ENCODE peak calls at places on chromosome 16, in four cellular contexts. J is stomach, F is tibial artery, W is HCT116. T is an unnamed sample. For H3K4me1, the result is how much of the 10 kb centered on the place peaks cover.

GRCh38 chr16:22674832-22675191 is 139.2 kb upstream of the HS3ST2 start:
- DNase-seq in J (no peak), F (no peak), W (no peak), T (no peak)

GRCh38 chr16:87602821-87603683 is 744 bp downstream of the JPH3 start:
- DNase-seq in J (no peak), F (no peak), W (no peak), T (no peak)

GRCh38 chr16:2035431-2036199 is 8.9 kb downstream of the NHERF2 start:
- DNase-seq in J (peak), F (peak), W (no peak), T (peak)

GRCh38 chr16:69796285-69797118 is 34.4 kb downstream of the WWP2 start:
- DNase-seq in J (no peak), F (no peak), W (peak), T (no peak)

GRCh38 chr16:28118636-28119035 is 55.1 kb upstream of the GSG1L start:
- DNase-seq in J (no peak), F (no peak), W (no peak), T (no peak)

GRCh38 chr16:74462361-74462760 is 41.1 kb upstream of the CLEC18B start:
- DNase-seq in J (no peak), F (no peak), W (no peak), T (no peak)

GRCh38 chr16:86199182-86199581 is 300.2 kb downstream of the IRF8 start:
- DNase-seq in J (no peak), F (no peak), W (no peak), T (no peak)

GRCh38 chr16:25925466-25925865 is 233.7 kb downstream of the HS3ST4 start:
- DNase-seq in J (no peak), F (no peak), W (no peak), T (no peak)

GRCh38 chr16:74862743-74863244 is 88.2 kb upstream of the FA2H start:
- DNase-seq in J (no peak), F (no peak), W (peak), T (no peak)

GRCh38 chr16:72355561-72355960 is 183.6 kb upstream of the PMFBP1 start:
- DNase-seq in J (no peak), F (no peak), W (no peak), T (no peak)

GRCh38 chr16:28183930-28184329 is 27.8 kb downstream of the XPO6 start:
- DNase-seq in J (no peak), F (no peak), W (no peak), T (no peak)

GRCh38 chr16:11234884-11235702 is 20.9 kb downstream of the SOCS1 start:
- DNase-seq in J (no peak), F (no peak), W (no peak), T (no peak)

GRCh38 chr16:74071996-74072559 is 224.5 kb upstream of the PSMD7 start:
- DNase-seq in J (no peak), F (no peak), W (no peak), T (no peak)

GRCh38 chr16:67230809-67231660 is 4.1 kb downstream of the TMEM208 start:
- DNase-seq in J (peak), F (no peak), W (no peak), T (no peak)

GRCh38 chr16:59296002-59296401 is 561.9 kb upstream of the GOT2 start:
- DNase-seq in J (no peak), F (no peak), W (no peak), T (no peak)

GRCh38 chr16:50065241-50065623 is 538 bp upstream of the HEATR3 start:
- DNase-seq in J (no peak), F (no peak), W (no peak), T (no peak)
- H3K27ac ChIP-seq in J (peak), F (peak), W (no peak), T (no peak)

DNA sequence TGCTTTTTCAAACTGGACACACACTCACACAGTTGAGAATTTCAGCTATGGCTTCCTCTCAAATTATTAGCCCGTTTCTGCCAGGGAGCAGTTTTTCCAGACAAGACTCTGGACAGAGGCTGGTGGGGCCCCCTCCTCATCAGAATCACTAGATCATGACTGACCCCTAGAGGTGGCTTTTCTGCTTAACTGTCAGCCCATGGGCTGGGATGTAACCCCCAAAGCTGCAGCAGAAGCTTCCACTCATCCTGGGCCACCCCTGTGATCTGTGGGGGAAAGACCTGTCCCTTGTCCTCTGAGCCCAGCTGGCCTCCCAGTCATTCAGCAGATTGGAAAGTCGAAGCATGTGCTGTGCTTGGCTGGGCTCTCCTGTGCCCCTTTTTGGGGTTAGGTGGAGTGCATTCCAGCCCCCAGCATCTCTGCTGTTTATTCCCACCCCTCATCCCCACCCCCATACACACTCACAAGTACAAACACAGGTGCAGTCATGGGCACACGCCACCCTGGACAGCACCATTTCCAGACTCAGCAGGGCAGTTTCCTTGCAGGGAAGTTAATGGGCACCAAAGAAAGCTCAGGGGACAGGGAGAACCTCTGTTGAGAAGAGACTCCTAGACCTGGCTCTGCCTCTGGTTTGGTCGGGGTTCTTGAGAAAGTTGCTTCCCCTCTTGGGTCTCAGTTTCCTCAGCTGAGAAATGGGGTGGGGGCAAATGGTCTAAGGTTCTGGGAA is 77.6 kb upstream of the RBL2 start:
- DNase-seq in J (no peak), F (no peak), W (no peak), T (no peak)
- H3K4me1 ChIP-seq in J (under half), F (under half), W (under half), T (under half)

GRCh38 chr16:53071748-53072301 is 17.0 kb downstream of the CHD9 start:
- DNase-seq in J (no peak), F (peak), W (no peak), T (peak)
- H3K27ac ChIP-seq in J (no peak), F (no peak), W (no peak), T (peak)

GRCh38 chr16:15644306-15644961 is 1.5 kb upstream of the MARF1 start:
- DNase-seq in J (no peak), F (no peak), W (peak), T (no peak)
- H3K4me1 ChIP-seq in J (under half), F (under half), W (half or more), T (under half)

GRCh38 chr16:50708373-50709060 is 15.1 kb downstream of the NOD2 start:
- DNase-seq in J (no peak), F (no peak), W (no peak), T (no peak)
- H3K27ac ChIP-seq in J (no peak), F (no peak), W (no peak), T (no peak)

GRCh38 chr16:77723108-77723514 is 797 bp downstream of the NUDT7 start:
- DNase-seq in J (no peak), F (peak), W (no peak), T (no peak)

GRCh38 chr16:77721752-77722314 is 481 bp upstream of the NUDT7 start:
- DNase-seq in J (no peak), F (no peak), W (no peak), T (no peak)

GRCh38 chr16:77724174-77724573 is 1.9 kb downstream of the NUDT7 start:
- DNase-seq in J (no peak), F (no peak), W (no peak), T (no peak)

GRCh38 chr16:77722315-77723107 is at the start of gene NUDT7:
- DNase-seq in J (peak), F (peak), W (peak), T (peak)
- H3K4me1 ChIP-seq in J (under half), F (under half), W (under half), T (under half)

GRCh38 chr16:84886536-84887090 is 66.8 kb downstream of the CRISPLD2 start:
- DNase-seq in J (no peak), F (no peak), W (no peak), T (no peak)

GRCh38 chr16:84881702-84882521 is 62.1 kb downstream of the CRISPLD2 start:
- DNase-seq in J (no peak), F (peak), W (no peak), T (no peak)

GRCh38 chr16:84885024-84885910 is 65.5 kb downstream of the CRISPLD2 start:
- DNase-seq in J (no peak), F (no peak), W (no peak), T (no peak)

GRCh38 chr16:84883301-84883700 is 63.5 kb downstream of the CRISPLD2 start:
- DNase-seq in J (no peak), F (no peak), W (no peak), T (no peak)

DNA sequence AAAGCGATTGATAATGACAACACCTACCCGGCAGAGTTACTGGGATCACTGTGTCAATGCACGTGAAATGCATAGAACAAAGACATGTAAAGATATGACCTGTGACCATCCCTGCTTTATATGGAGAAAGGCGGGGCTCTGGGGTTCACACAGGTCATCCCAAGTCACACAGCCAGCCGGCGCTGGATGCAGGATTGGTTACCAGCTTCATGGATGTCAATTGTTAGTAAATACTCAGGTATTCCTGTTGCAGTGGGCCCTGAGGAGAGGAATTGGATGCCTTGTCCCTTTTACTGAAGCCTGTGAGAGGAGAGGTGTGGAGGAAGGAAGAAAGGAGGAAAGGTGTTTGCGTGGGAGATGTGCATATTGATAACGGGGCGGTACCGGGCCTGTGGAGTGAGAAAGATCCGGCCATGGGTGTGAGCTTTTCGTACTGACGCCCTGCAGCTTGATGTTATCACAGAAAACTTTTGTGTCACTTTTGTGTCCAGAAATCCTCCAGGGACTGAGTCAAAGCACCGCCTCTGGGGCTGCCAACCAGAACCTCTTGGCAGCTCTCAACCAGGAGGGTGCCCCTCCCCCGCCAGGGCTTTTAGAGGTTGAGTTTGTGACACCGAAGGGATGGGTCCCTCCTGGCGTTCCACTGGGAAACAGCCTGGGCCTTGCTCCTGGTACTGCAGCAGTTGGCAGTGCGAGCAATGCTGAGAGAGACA is 64.7 kb downstream of the CRISPLD2 start:
- DNase-seq in J (peak), F (no peak), W (no peak), T (no peak)
- H3K27ac ChIP-seq in J (peak), F (no peak), W (no peak), T (no peak)

DNA sequence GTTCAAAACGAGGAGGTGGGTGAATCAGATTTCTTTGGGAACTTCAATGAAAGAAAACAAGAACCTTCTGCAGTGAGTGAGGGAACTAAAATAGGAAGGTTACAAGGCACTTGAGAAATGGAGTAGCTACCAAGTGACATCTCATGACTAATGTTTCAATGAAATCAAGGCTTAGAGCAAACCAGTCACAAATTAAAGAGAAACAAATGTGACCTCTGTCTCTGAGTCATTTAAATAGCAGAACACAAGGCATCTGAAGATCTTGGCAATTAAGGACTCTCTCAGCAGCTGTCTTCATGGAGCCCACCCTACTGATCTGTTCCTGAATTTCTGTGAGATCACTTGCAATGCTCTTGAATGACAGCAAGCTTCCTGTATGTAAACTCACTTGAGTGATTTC is 109.5 kb downstream of the CDH11 start:
- DNase-seq in J (no peak), F (no peak), W (no peak), T (no peak)
- H3K4me1 ChIP-seq in J (under half), F (under half), W (under half), T (under half)

DNA sequence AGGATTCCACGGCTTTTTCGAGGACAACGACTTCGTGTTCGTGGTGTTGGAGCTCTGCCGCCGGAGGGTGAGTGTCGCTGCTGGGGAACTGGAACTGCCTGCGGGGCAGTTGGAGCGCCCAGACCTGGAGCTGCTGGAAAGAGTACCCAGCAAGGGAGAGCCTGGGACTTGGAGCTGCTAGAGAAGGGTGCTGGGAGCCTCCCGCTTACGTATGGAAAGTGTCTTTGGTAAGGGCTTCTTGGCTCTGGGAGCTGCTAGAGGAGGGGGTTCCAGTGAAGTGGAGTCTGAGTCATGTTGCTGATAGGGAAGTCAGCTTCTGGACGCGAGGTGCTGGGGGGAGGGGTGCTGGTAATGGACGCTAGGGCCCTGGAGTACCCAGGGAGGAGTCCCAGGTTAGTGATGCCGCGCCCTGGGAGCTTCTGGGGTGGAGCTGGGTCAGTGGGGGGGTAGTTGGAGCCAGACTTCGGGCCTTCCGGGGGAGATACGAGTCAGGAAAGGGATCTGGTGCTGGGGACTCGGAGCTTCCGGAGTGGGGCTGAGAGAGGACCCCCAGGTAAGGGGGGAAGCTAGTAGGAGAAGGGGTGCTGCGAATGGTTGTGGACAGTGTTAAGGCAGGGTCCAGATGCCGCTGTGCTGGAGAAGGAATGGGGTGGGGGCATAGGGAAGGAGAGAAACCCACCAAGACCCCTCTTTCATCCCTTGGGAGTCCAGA is 741 bp downstream of the PLK1 start:
- DNase-seq in J (no peak), F (no peak), W (no peak), T (no peak)
- H3K27ac ChIP-seq in J (no peak), F (no peak), W (peak), T (no peak)

GRCh38 chr16:53913082-53913870 is 209.3 kb downstream of the FTO start:
- DNase-seq in J (no peak), F (peak), W (no peak), T (no peak)
- H3K4me1 ChIP-seq in J (under half), F (under half), W (under half), T (under half)

T was measured in aorta.